ENCODE peak calls at places on chromosomes 13 and 19, in seven cellular contexts. K is cardiac fibroblast; R is hippocampal formation; V is astrocyte of the spinal cord; Z is cardiac muscle cell; C is CD8-positive, alpha-beta T cell; O is neural progenitor cell. G is an unnamed sample.

GRCh38 chr13:48977973-48978372 is 2.3 kb downstream of the FNDC3A start:
- DNase-seq in O (no peak), V (peak; percentile 23), C (no peak), Z (no peak), K (peak; percentile 69), R (no peak), G (no peak)

GRCh38 chr19:32558607-32559228 is 22.3 kb upstream of the PDCD5 start:
- DNase-seq in V (no peak), O (peak; percentile 42), Z (no peak), R (no peak), C (no peak), K (no peak), G (no peak)

GRCh38 chr19:56348289-56348877 is 33.7 kb upstream of the ZSCAN5A start:
- DNase-seq in R (no peak), O (peak; percentile 31), V (no peak), Z (peak; percentile 13), K (peak; percentile 43), C (no peak), G (peak; percentile 11)

GRCh38 chr13:113641426-113641825 is 16.6 kb downstream of the ATP4B start:
- DNase-seq in C (no peak), K (no peak), Z (no peak), O (no peak), R (no peak), V (no peak), G (no peak)

GRCh38 chr13:73633817-73634449 is 500.3 kb downstream of the KLF12 start:
- DNase-seq in C (no peak), Z (peak; percentile 10), O (no peak), K (no peak), V (no peak), R (no peak), G (no peak)

GRCh38 chr19:5534787-5535586 is 32.8 kb downstream of the TINCR start:
- DNase-seq in K (peak; percentile 32), V (no peak), R (no peak), O (no peak), Z (no peak), C (no peak), G (peak; percentile 16)

GRCh38 chr13:32047088-32047487 is 15.5 kb downstream of the FRY start:
- DNase-seq in R (no peak), V (no peak), C (no peak), K (no peak), Z (no peak), O (no peak), G (no peak)

GRCh38 chr19:41479757-41480191 is 36.8 kb downstream of the ERICH4 start:
- DNase-seq in C (no peak), K (peak; percentile 61), Z (peak; percentile 76), R (no peak), O (no peak), V (no peak), G (peak; percentile 63)

GRCh38 chr13:95607363-95607762 is 37.1 kb downstream of the DZIP1 start:
- DNase-seq in K (peak; percentile 87), V (peak; percentile 68), C (no peak), O (no peak), Z (peak; percentile 54), R (no peak), G (peak; percentile 71)

GRCh38 chr19:49570138-49570856 is 10.1 kb downstream of the NOSIP start:
- DNase-seq in V (peak; percentile 82), Z (peak; percentile 91), O (peak; percentile 91), C (peak; percentile 62), R (peak; percentile 82), K (peak; percentile 92), G (peak; percentile 65)

GRCh38 chr19:34733266-34733825 is 697 bp upstream of the ZNF181 start:
- DNase-seq in Z (no peak), C (no peak), O (peak; percentile 62), V (no peak), K (no peak), R (no peak), G (no peak)

GRCh38 chr19:46609511-46610412 is 8.6 kb downstream of the CALM3 start:
- DNase-seq in R (no peak), K (no peak), Z (no peak), C (no peak), O (no peak), V (no peak), G (no peak)

GRCh38 chr19:23957660-23958281 is 43.1 kb downstream of the ZNF726 start:
- DNase-seq in C (no peak), O (no peak), K (peak; percentile 93), Z (no peak), R (no peak), V (peak; percentile 30), G (peak; percentile 74)

GRCh38 chr13:50645092-50645491 is 198.4 kb downstream of the DLEU7 start:
- DNase-seq in R (no peak), K (peak; percentile 79), Z (peak; percentile 25), V (peak; percentile 49), O (no peak), C (no peak), G (peak; percentile 46)

GRCh38 chr13:100197591-100198365 is 108.9 kb downstream of the PCCA start:
- DNase-seq in R (no peak), C (no peak), Z (no peak), K (no peak), V (no peak), O (no peak), G (no peak)

GRCh38 chr19:43439183-43440063 is 24.7 kb downstream of the TEX101 start:
- DNase-seq in R (no peak), V (no peak), K (peak; percentile 88), C (peak; percentile 12), Z (peak; percentile 28), O (no peak), G (peak; percentile 65)

GRCh38 chr13:24220086-24220703 is 59.7 kb downstream of the SPATA13 start:
- DNase-seq in V (peak; percentile 83), Z (peak; percentile 92), C (peak; percentile 41), K (peak; percentile 92), R (peak; percentile 91), O (peak; percentile 89), G (peak; percentile 70)

GRCh38 chr13:79593121-79593520 is 112.2 kb downstream of the NDFIP2 start:
- DNase-seq in O (no peak), C (no peak), V (no peak), Z (no peak), K (no peak), R (no peak), G (no peak)

GRCh38 chr19:1836458-1837221 is 11.6 kb downstream of the REXO1 start:
- DNase-seq in R (no peak), K (no peak), V (no peak), C (no peak), Z (no peak), O (no peak), G (no peak)

GRCh38 chr13:100650321-100650720 is 24.3 kb downstream of the TMTC4 start:
- DNase-seq in R (peak; percentile 89), K (no peak), O (no peak), V (no peak), C (no peak), Z (no peak), G (no peak)

GRCh38 chr19:49554701-49555181 is 25.6 kb downstream of the NOSIP start:
- DNase-seq in O (no peak), V (no peak), C (no peak), K (no peak), R (no peak), Z (peak; percentile 19), G (no peak)

GRCh38 chr19:12796146-12797071 is 5.1 kb downstream of the JUNB start:
- DNase-seq in K (peak; percentile 88), V (peak; percentile 83), C (peak; percentile 66), R (peak; percentile 68), Z (peak; percentile 86), O (peak; percentile 93), G (peak; percentile 71)